ENCODE peak calls at places on chromosomes 13 and 19, in nine cellular contexts. E is posterior cingulate gyrus, J is BE2C, F is amniotic stem cell, Y is mesendoderm, N is H7, U is GM04503, A is AG04450, Q is AG10803. M is an unnamed sample.
A peak's percentile ranks its signal among the peaks of the same experiment; 100 is the strongest.

GRCh38 chr13:99422556-99423220 is 78.6 kb upstream of the TM9SF2 start:
- DNase-seq in E (no peak), J (no peak), F (no peak), Y (no peak), N (no peak), U (no peak), A (no peak), Q (no peak), M (no peak)

GRCh38 chr19:12997967-12998940 is 3.0 kb downstream of the NFIX start:
- DNase-seq in E (no peak), J (no peak), F (no peak), Y (no peak), N (no peak), U (no peak), A (no peak), Q (no peak), M (no peak)

GRCh38 chr13:40129467-40129866 is 474.0 kb downstream of the COG6 start:
- DNase-seq in E (no peak), J (peak; percentile 17), F (no peak), Y (no peak), N (no peak), U (no peak), A (no peak), Q (no peak), M (no peak)

GRCh38 chr19:13463296-13463695 is 43.0 kb downstream of the CACNA1A start:
- DNase-seq in E (no peak), J (no peak), F (no peak), Y (peak; percentile 56), N (peak; percentile 83), U (no peak), A (no peak), Q (peak; percentile 9), M (peak; percentile 6)

GRCh38 chr13:36261976-36262375 is 35.6 kb downstream of the CCDC169 start:
- DNase-seq in E (no peak), J (no peak), F (no peak), Y (no peak), N (no peak), U (no peak), A (no peak), Q (no peak), M (no peak)

GRCh38 chr13:105159794-105160193 is 1375.7 kb downstream of the EFNB2 start:
- DNase-seq in E (no peak), J (no peak), F (no peak), Y (no peak), N (no peak), U (no peak), A (no peak), Q (no peak), M (no peak)

GRCh38 chr13:102697929-102698648 is 3.2 kb upstream of the METTL21C start:
- DNase-seq in E (no peak), J (no peak), F (no peak), Y (no peak), N (no peak), U (no peak), A (no peak), Q (no peak), M (no peak)

GRCh38 chr13:38008636-38009035 is 139.1 kb upstream of the TRPC4 start:
- DNase-seq in E (peak; percentile 7), J (peak; percentile 4), F (no peak), Y (no peak), N (no peak), U (no peak), A (no peak), Q (no peak), M (peak; percentile 2)

GRCh38 chr19:48405010-48405659 is 11.7 kb downstream of the GRIN2D start:
- DNase-seq in E (no peak), J (no peak), F (no peak), Y (no peak), N (no peak), U (no peak), A (no peak), Q (no peak), M (no peak)

GRCh38 chr13:110713981-110714797 is 689 bp downstream of the ING1 start:
- DNase-seq in E (peak; percentile 45), J (peak; percentile 58), F (no peak), Y (peak; percentile 68), N (peak; percentile 68), U (no peak), A (no peak), Q (no peak), M (peak; percentile 41)

GRCh38 chr19:16205205-16206045 is 7.7 kb downstream of the AP1M1 start:
- DNase-seq in E (no peak), J (no peak), F (no peak), Y (no peak), N (peak; percentile 26), U (no peak), A (no peak), Q (no peak), M (no peak)

GRCh38 chr19:51002542-51003311 is 1.3 kb upstream of the KLK8 start:
- DNase-seq in E (no peak), J (peak; percentile 57), F (no peak), Y (peak; percentile 93), N (peak; percentile 94), U (no peak), A (no peak), Q (no peak), M (peak; percentile 13)

GRCh38 chr19:14023404-14024235 is 4.3 kb upstream of the RLN3 start:
- DNase-seq in E (no peak), J (peak; percentile 68), F (no peak), Y (peak; percentile 92), N (peak; percentile 79), U (no peak), A (no peak), Q (peak; percentile 46), M (peak; percentile 63)

GRCh38 chr13:30021611-30022010 is 171.2 kb upstream of the UBL3 start:
- DNase-seq in E (no peak), J (no peak), F (no peak), Y (no peak), N (no peak), U (no peak), A (no peak), Q (peak; percentile 26), M (no peak)

GRCh38 chr13:99382428-99383133 is 75.4 kb upstream of the GPR183 start:
- DNase-seq in E (no peak), J (no peak), F (no peak), Y (no peak), N (no peak), U (no peak), A (no peak), Q (no peak), M (no peak)

GRCh38 chr13:107252021-107252420 is 684.1 kb upstream of the ARGLU1 start:
- DNase-seq in E (no peak), J (no peak), F (no peak), Y (no peak), N (no peak), U (no peak), A (no peak), Q (no peak), M (no peak)

GRCh38 chr19:13329766-13330165 is 176.5 kb downstream of the CACNA1A start:
- DNase-seq in E (no peak), J (no peak), F (no peak), Y (peak; percentile 34), N (no peak), U (no peak), A (no peak), Q (peak; percentile 7), M (peak; percentile 11)

GRCh38 chr13:113602291-113602970 is 17.9 kb downstream of the TFDP1 start:
- DNase-seq in E (no peak), J (no peak), F (no peak), Y (no peak), N (peak; percentile 74), U (no peak), A (no peak), Q (no peak), M (no peak)

GRCh38 chr19:19955208-19955607 is 54.5 kb downstream of the ZNF93 start:
- DNase-seq in E (no peak), J (no peak), F (no peak), Y (no peak), N (no peak), U (no peak), A (no peak), Q (no peak), M (no peak)

GRCh38 chr13:106710267-106710666 is 142.3 kb upstream of the ARGLU1 start:
- DNase-seq in E (no peak), J (no peak), F (no peak), Y (no peak), N (no peak), U (no peak), A (no peak), Q (no peak), M (no peak)